ENCODE peak calls at places on chromosomes 13 and 19, in seven cellular contexts. X is kidney epithelial cell; S is pancreas; Z is stromal cell of bone marrow; J is NT2/D1; E is osteocyte; K is activated CD4-positive, alpha-beta T cell treated with anti-CD3 and anti-CD28 coated beads for 1 hour. P is an unnamed sample.

GRCh38 chr13:114286808-114287207 is 5.4 kb downstream of the UPF3A start:
- DNase-seq in Z (peak), J (no peak), S (no peak), X (peak), K (no peak), E (no peak), P (no peak)

GRCh38 chr13:98280176-98280510 is 103.1 kb upstream of the RNF113B start:
- DNase-seq in J (no peak), K (no peak), Z (no peak), E (no peak), X (no peak), S (no peak), P (no peak)

GRCh38 chr19:52527954-52528326 is 472 bp downstream of the ZNF808 start:
- DNase-seq in X (no peak), E (no peak), J (no peak), K (no peak), Z (no peak), S (peak), P (no peak)

GRCh38 chr13:25927363-25927762 is 124.5 kb downstream of the SHISA2 start:
- DNase-seq in J (no peak), S (no peak), Z (no peak), X (no peak), E (no peak), K (no peak), P (no peak)

GRCh38 chr13:26037302-26037701 is 14.5 kb downstream of the SHISA2 start:
- DNase-seq in X (no peak), E (peak), K (no peak), J (peak), Z (no peak), S (no peak), P (peak)

GRCh38 chr13:114071441-114071840 is 61.0 kb downstream of the RASA3 start:
- DNase-seq in S (no peak), X (no peak), E (no peak), J (peak), K (no peak), Z (no peak), P (no peak)

GRCh38 chr13:44921931-44922758 is 67.1 kb downstream of the NUFIP1 start:
- DNase-seq in K (no peak), X (peak), E (peak), J (no peak), S (peak), Z (peak), P (peak)

GRCh38 chr13:44719857-44720671 is 143.9 kb upstream of the TSC22D1 start:
- DNase-seq in X (peak), J (no peak), K (no peak), E (no peak), S (no peak), Z (peak), P (no peak)

GRCh38 chr13:91181892-91182291 is 165.6 kb upstream of the MIR17HG start:
- DNase-seq in S (no peak), Z (no peak), E (no peak), J (no peak), X (no peak), K (no peak), P (no peak)

GRCh38 chr19:10318807-10319426 is 3.1 kb upstream of the FDX2 start:
- DNase-seq in Z (no peak), K (no peak), X (no peak), S (no peak), E (no peak), J (no peak), P (no peak)

GRCh38 chr13:29991343-29991742 is 140.9 kb upstream of the UBL3 start:
- DNase-seq in J (peak), S (no peak), X (peak), Z (peak), K (no peak), E (no peak), P (no peak)

GRCh38 chr13:46617382-46617781 is 64.4 kb downstream of the LRCH1 start:
- DNase-seq in K (no peak), X (no peak), E (no peak), Z (no peak), S (no peak), J (no peak), P (no peak)

GRCh38 chr19:43623889-43624670 is 4.7 kb upstream of the ZNF428 start:
- DNase-seq in S (no peak), J (no peak), Z (no peak), X (no peak), E (no peak), K (no peak), P (no peak)

GRCh38 chr13:44814144-44814543 is 175.1 kb downstream of the NUFIP1 start:
- DNase-seq in S (no peak), J (no peak), K (no peak), Z (no peak), E (no peak), X (no peak), P (no peak)

GRCh38 chr13:20186771-20187170 is 6.0 kb downstream of the GJB2 start:
- DNase-seq in Z (no peak), K (no peak), J (no peak), S (no peak), E (no peak), X (no peak), P (no peak)

GRCh38 chr13:46992383-46992952 is 95.6 kb upstream of the HTR2A start:
- DNase-seq in E (no peak), X (no peak), S (no peak), K (no peak), Z (no peak), J (no peak), P (no peak)

GRCh38 chr13:113592571-113592970 is 8.0 kb downstream of the TFDP1 start:
- DNase-seq in E (peak), J (no peak), Z (no peak), X (no peak), S (peak), K (no peak), P (no peak)

GRCh38 chr13:32200741-32201140 is 114.4 kb downstream of the ZAR1L start:
- DNase-seq in S (no peak), Z (no peak), E (no peak), X (no peak), J (no peak), K (no peak), P (no peak)

GRCh38 chr19:6126335-6126974 is 9.0 kb upstream of the ACSBG2 start:
- DNase-seq in J (no peak), Z (no peak), E (no peak), S (no peak), X (peak), K (no peak), P (no peak)

GRCh38 chr19:12939292-12939606 is 840 bp downstream of the CALR start:
- DNase-seq in X (no peak), K (no peak), J (no peak), E (no peak), S (no peak), Z (no peak), P (no peak)

GRCh38 chr13:30355405-30355741 is 48.0 kb upstream of the KATNAL1 start:
- DNase-seq in X (no peak), E (no peak), J (no peak), Z (no peak), K (peak), S (peak), P (no peak)

GRCh38 chr19:48760514-48761221 is 5.3 kb downstream of the FGF21 start:
- DNase-seq in Z (no peak), S (no peak), E (no peak), K (no peak), X (no peak), J (no peak), P (no peak)

GRCh38 chr13:106306748-106307277 is 228.6 kb downstream of the EFNB2 start:
- DNase-seq in J (no peak), Z (no peak), X (no peak), K (no peak), E (no peak), S (no peak), P (no peak)

GRCh38 chr19:48271531-48272151 is 1.8 kb downstream of the ZNF114 start:
- DNase-seq in E (no peak), X (no peak), Z (no peak), J (peak), K (no peak), S (peak), P (peak)

GRCh38 chr19:15154002-15154612 is 46.7 kb downstream of the NOTCH3 start:
- DNase-seq in Z (peak), K (no peak), J (no peak), X (no peak), S (no peak), E (no peak), P (no peak)

GRCh38 chr13:36131215-36131930 is at the start of gene DCLK1:
- DNase-seq in Z (peak), J (peak), E (no peak), K (no peak), S (peak), X (no peak), P (peak)

GRCh38 chr19:4713384-4713951 is 10.2 kb downstream of the DPP9 start:
- DNase-seq in E (peak), J (no peak), Z (peak), X (peak), S (peak), K (no peak), P (peak)

GRCh38 chr13:99386911-99387788 is 80.0 kb upstream of the GPR183 start:
- DNase-seq in J (peak), X (no peak), Z (no peak), S (peak), K (peak), E (peak), P (peak)

GRCh38 chr13:46675016-46675415 is 121.9 kb downstream of the ESD start:
- DNase-seq in E (no peak), S (no peak), K (no peak), J (no peak), Z (no peak), X (no peak), P (no peak)

GRCh38 chr13:102367836-102368235 is 34.0 kb downstream of the FGF14 start:
- DNase-seq in Z (no peak), S (no peak), J (no peak), E (no peak), K (no peak), X (no peak), P (no peak)

GRCh38 chr13:40445557-40445990 is 220.9 kb downstream of the FOXO1 start:
- DNase-seq in E (no peak), S (peak), J (no peak), X (peak), Z (no peak), K (no peak), P (no peak)